ENCODE peak calls at places on chromosomes 7 and 10, in six cellular contexts. A is CD8-positive, alpha-beta T cell; M is sigmoid colon; J is right lobe of liver; Z is heart right ventricle; S is GM23338. T is an unnamed sample. For H3K4me1, the result is how much of the 10 kb centered on the place peaks cover.

GRCh38 chr10:49286686-49287085 is 12.3 kb upstream of the C10orf71 start:
- DNase-seq in A (no peak), M (peak), J (peak), Z (no peak), S (no peak), T (no peak)

GRCh38 chr10:49738616-49739360 is 23.3 kb downstream of the OGDHL start:
- DNase-seq in A (no peak), M (no peak), J (no peak), Z (no peak), S (no peak), T (no peak)

GRCh38 chr10:34551295-34551694 is 263.8 kb downstream of the PARD3 start:
- DNase-seq in A (no peak), M (no peak), J (peak), Z (no peak), S (no peak), T (no peak)

GRCh38 chr10:110977662-110978061 is 58.3 kb downstream of the SHOC2 start:
- DNase-seq in A (no peak), M (no peak), J (no peak), Z (no peak), S (no peak), T (no peak)

GRCh38 chr7:80231719-80232118 is 97.1 kb downstream of the GNAI1 start:
- DNase-seq in A (no peak), M (no peak), J (no peak), Z (no peak), S (no peak), T (no peak)

GRCh38 chr7:7694542-7694941 is 23.9 kb downstream of the RPA3 start:
- DNase-seq in A (no peak), M (no peak), J (no peak), Z (no peak), S (no peak), T (no peak)

GRCh38 chr10:57983226-57983870 is 284.3 kb downstream of the IPMK start:
- DNase-seq in A (no peak), M (no peak), J (no peak), Z (no peak), S (no peak), T (no peak)

GRCh38 chr7:94095359-94096009 is 91.3 kb upstream of the BET1 start:
- DNase-seq in A (no peak), M (no peak), J (no peak), Z (no peak), S (no peak), T (no peak)

GRCh38 chr10:6228010-6228511 is 25.3 kb downstream of the PFKFB3 start:
- DNase-seq in A (no peak), M (no peak), J (no peak), Z (no peak), S (no peak), T (no peak)

GRCh38 chr10:81874878-81875679 is at the start of gene NRG3:
- DNase-seq in A (no peak), M (no peak), J (no peak), Z (no peak), S (peak), T (no peak)

GRCh38 chr10:124450010-124450782 is at the start of gene NKX1-2:
- DNase-seq in A (no peak), M (no peak), J (no peak), Z (no peak), S (peak), T (no peak)

GRCh38 chr10:93680414-93681047 is 21.9 kb downstream of the FRA10AC1 start:
- DNase-seq in A (no peak), M (no peak), J (no peak), Z (no peak), S (peak), T (no peak)

GRCh38 chr7:66043681-66044497 is 31.7 kb upstream of the ASL start:
- DNase-seq in A (no peak), M (peak), J (peak), Z (peak), S (peak), T (peak)

GRCh38 chr7:30470783-30471182 is 7.8 kb downstream of the NOD1 start:
- DNase-seq in A (no peak), M (peak), J (no peak), Z (no peak), S (no peak), T (no peak)

GRCh38 chr10:91493313-91493712 is 83.2 kb downstream of the HECTD2 start:
- DNase-seq in A (no peak), M (no peak), J (no peak), Z (no peak), S (peak), T (no peak)

GRCh38 chr10:60524541-60524940 is 134.9 kb upstream of the ANK3 start:
- DNase-seq in A (no peak), M (no peak), J (no peak), Z (no peak), S (no peak), T (no peak)

GRCh38 chr10:112002191-112002590 is 181.4 kb downstream of the GPAM start:
- DNase-seq in A (no peak), M (no peak), J (no peak), Z (no peak), S (no peak), T (no peak)

GRCh38 chr10:124165827-124166226 is 72.4 kb upstream of the CHST15 start:
- DNase-seq in A (no peak), M (peak), J (no peak), Z (no peak), S (no peak), T (no peak)

GRCh38 chr7:96179863-96180262 is 142.0 kb downstream of the SLC25A13 start:
- DNase-seq in A (no peak), M (no peak), J (no peak), Z (no peak), S (no peak), T (no peak)

GRCh38 chr10:14396441-14397048 is 65.8 kb upstream of the FRMD4A start:
- DNase-seq in A (no peak), M (no peak), J (no peak), Z (no peak), S (peak), T (no peak)

GRCh38 chr10:113616244-113617074 is 47.4 kb downstream of the NRAP start:
- DNase-seq in A (no peak), M (no peak), J (no peak), Z (no peak), S (peak), T (peak)

GRCh38 chr7:118907911-118908527 is 683.5 kb downstream of the ANKRD7 start:
- DNase-seq in A (no peak), M (no peak), J (no peak), Z (no peak), S (no peak), T (no peak)

GRCh38 chr7:89607797-89608196 is 546.5 kb upstream of the STEAP1 start:
- DNase-seq in A (peak), M (no peak), J (no peak), Z (no peak), S (no peak), T (no peak)

GRCh38 chr7:108114117-108114841 is 15.9 kb downstream of the LAMB4 start:
- DNase-seq in A (no peak), M (no peak), J (no peak), Z (no peak), S (peak), T (peak)

GRCh38 chr10:124152139-124152780 is 58.9 kb upstream of the CHST15 start:
- DNase-seq in A (no peak), M (peak), J (no peak), Z (peak), S (no peak), T (no peak)

GRCh38 chr7:37062019-37062418 is 337.7 kb upstream of the AOAH start:
- DNase-seq in A (no peak), M (no peak), J (no peak), Z (no peak), S (no peak), T (no peak)

GRCh38 chr10:35412900-35413491 is 76.7 kb downstream of the CCNY start:
- DNase-seq in A (no peak), M (peak), J (no peak), Z (no peak), S (no peak), T (no peak)

GRCh38 chr10:122276611-122277205 is 5.6 kb downstream of the BTBD16 start:
- DNase-seq in A (no peak), M (peak), J (no peak), Z (no peak), S (peak), T (no peak)

GRCh38 chr7:97871659-97872024 is 566 bp downstream of the ASNS start:
- DNase-seq in A (peak), M (no peak), J (no peak), Z (no peak), S (peak), T (no peak)

GRCh38 chr10:79314761-79315601 is 32.3 kb upstream of the PPIF start:
- DNase-seq in A (no peak), M (no peak), J (no peak), Z (no peak), S (no peak), T (no peak)

GRCh38 chr7:122970740-122971725 is 24.5 kb downstream of the TAS2R16 start:
- DNase-seq in A (no peak), M (no peak), J (no peak), Z (no peak), S (no peak), T (no peak)

GRCh38 chr7:133777701-133778100 is 349.4 kb upstream of the LRGUK start:
- DNase-seq in A (no peak), M (no peak), J (no peak), Z (no peak), S (no peak), T (no peak)

GRCh38 chr7:80018941-80019808 is 115.5 kb upstream of the GNAI1 start:
- DNase-seq in A (peak), M (no peak), J (peak), Z (no peak), S (peak), T (peak)

GRCh38 chr10:97858001-97858439 is 8.4 kb downstream of the GOLGA7B start:
- DNase-seq in A (no peak), M (no peak), J (no peak), Z (no peak), S (no peak), T (no peak)

GRCh38 chr10:76649723-76650127 is 987.9 kb downstream of the KCNMA1 start:
- DNase-seq in A (no peak), M (peak), J (no peak), Z (no peak), S (no peak), T (no peak)

GRCh38 chr7:118149394-118149793 is 34.6 kb upstream of the LSM8 start:
- DNase-seq in A (no peak), M (no peak), J (no peak), Z (no peak), S (no peak), T (no peak)

GRCh38 chr10:82757907-82758306 is 882.9 kb downstream of the NRG3 start:
- DNase-seq in A (no peak), M (no peak), J (no peak), Z (no peak), S (no peak), T (no peak)

GRCh38 chr7:32298403-32299132 is 191.6 kb downstream of the LSM5 start:
- DNase-seq in A (no peak), M (no peak), J (no peak), Z (peak), S (peak), T (no peak)
- H3K4me1 ChIP-seq in A (under half), M (under half), J (under half), Z (under half), S (under half), T (under half)

DNA sequence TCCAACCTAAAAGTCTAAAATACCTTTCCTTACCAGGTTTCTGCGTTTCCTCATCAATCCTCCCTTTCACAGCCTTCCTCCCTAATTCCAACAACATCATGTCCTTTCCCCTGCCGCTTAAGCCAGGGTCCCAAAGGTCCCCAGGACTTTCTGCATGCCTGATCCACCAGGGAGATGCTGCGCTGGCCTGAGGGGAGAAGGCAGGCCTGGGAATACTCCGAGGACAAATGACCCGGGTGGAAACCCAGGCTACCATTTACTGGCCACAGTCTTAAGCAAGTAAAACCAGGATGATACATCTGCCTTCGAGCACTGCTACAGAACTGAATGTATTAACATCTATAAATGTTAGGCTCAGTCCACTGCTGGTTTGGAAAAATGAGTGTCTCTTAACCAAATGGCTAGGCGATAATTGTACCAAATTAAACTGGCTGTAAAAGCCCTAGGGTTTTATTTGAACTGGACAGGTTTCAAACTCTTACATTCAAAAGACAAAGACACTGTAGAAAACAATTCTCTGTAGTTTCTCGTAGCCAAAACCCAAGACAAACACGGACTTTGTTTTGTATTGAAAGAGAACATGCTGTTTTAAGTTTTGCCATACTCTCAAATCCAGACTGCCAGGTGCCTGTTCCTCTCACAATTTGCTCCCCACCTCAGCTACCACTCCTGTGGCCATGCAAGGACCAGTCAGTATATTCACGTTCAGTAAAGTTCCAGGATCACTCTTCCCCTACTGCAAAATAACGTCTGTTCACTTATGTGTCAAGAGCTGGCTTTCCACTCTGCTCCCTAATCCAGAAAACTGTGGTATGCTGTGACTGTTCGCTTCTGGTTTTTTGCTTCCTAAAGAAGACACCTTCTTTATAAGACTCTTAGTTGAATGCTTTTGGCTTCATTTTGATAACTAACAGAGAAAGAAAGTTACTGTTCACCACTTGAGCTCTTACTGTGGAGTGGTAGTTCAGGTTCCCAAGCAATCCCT is 145.7 kb downstream of the RNF216 start:
- DNase-seq in A (no peak), M (no peak), J (no peak), Z (no peak), S (no peak), T (no peak)
- H3K4me1 ChIP-seq in A (under half), M (under half), J (under half), Z (half or more), S (under half), T (under half)

GRCh38 chr10:1548596-1548995 is 188.7 kb downstream of the ADARB2 start:
- DNase-seq in A (no peak), M (peak), J (peak), Z (no peak), S (no peak), T (no peak)
- H3K4me1 ChIP-seq in A (under half), M (under half), J (under half), Z (under half), S (under half), T (under half)

DNA sequence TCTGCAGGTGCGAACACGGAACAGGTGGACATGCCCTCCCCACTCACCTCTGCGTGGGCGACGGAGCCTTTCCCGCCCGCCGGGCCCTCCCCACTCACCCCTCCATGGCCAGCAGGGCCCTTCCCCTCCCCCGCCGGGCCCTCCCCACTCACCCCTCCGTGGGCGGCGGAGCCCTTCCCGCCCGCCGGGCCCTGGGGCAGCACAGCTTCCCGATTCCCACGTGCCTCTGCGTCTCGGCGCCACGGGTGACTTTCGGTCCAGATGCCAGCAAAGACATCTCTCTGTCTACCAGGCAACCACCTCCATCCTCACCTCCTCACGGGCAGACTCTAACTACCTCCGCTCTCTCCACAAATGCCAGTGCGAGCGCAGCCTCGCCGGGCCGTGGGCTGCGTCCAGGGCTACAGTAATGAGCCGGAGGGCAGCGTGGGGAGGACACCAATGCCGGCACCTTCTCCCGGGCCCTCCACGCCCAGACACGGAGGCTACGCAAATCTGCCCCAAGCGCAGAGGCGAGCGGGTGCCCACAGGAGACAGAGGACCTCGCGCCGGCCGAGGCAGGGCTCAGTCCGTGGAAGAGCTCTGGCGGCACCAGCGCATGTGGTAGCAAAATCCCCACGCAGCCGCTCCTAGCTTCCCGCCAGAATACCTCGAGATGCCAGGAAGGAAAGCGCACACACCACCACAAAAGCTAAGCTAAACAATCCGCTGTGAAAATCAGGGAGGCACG is 21.8 kb downstream of the GPER1 start:
- DNase-seq in A (no peak), M (no peak), J (no peak), Z (no peak), S (no peak), T (no peak)
- H3K4me1 ChIP-seq in A (under half), M (under half), J (under half), Z (under half), S (under half), T (under half)

T was measured in NT2/D1.